ENCODE peak calls at places on chromosome 17, in seven cellular contexts. D, L, M, O, B, F and Q are unnamed samples.
A peak's percentile ranks its signal among the peaks of the same experiment; 100 is the strongest.

GRCh38 chr17:60443713-60444112 is 21.4 kb downstream of the CHCT1 start:
- DNase-seq in D (no peak), L (no peak), M (no peak), O (no peak), B (no peak), F (no peak), Q (no peak)

GRCh38 chr17:72342582-72343527 is 222.0 kb downstream of the SOX9 start:
- DNase-seq in D (no peak), L (no peak), M (peak; percentile 74), O (no peak), B (no peak), F (no peak), Q (no peak)

GRCh38 chr17:39979865-39980401 is 674 bp upstream of the PSMD3 start:
- DNase-seq in D (peak; percentile 19), L (peak; percentile 68), M (peak; percentile 66), O (no peak), B (no peak), F (peak; percentile 74), Q (no peak)

GRCh38 chr17:83178533-83179201 is 99.3 kb downstream of the METRNL start:
- DNase-seq in D (no peak), L (peak; percentile 28), M (no peak), O (no peak), B (peak; percentile 35), F (no peak), Q (no peak)

GRCh38 chr17:67629963-67630320 is 87.8 kb upstream of the NOL11 start:
- DNase-seq in D (peak; percentile 75), L (no peak), M (peak; percentile 45), O (no peak), B (no peak), F (peak; percentile 61), Q (peak; percentile 34)

GRCh38 chr17:63530557-63531021 is 7.4 kb downstream of the KCNH6 start:
- DNase-seq in D (no peak), L (no peak), M (no peak), O (no peak), B (no peak), F (no peak), Q (no peak)

GRCh38 chr17:43384476-43384862 is 14.3 kb upstream of the ARL4D start:
- DNase-seq in D (no peak), L (no peak), M (no peak), O (no peak), B (no peak), F (no peak), Q (no peak)

GRCh38 chr17:41589301-41589700 is 2.6 kb upstream of the KRT14 start:
- DNase-seq in D (no peak), L (no peak), M (peak; percentile 23), O (no peak), B (no peak), F (no peak), Q (no peak)

GRCh38 chr17:21001813-21002221 is 41.0 kb downstream of the USP22 start:
- DNase-seq in D (no peak), L (no peak), M (no peak), O (no peak), B (no peak), F (peak; percentile 16), Q (no peak)

GRCh38 chr17:38853292-38854219 is at the start of gene RPL23:
- DNase-seq in D (peak; percentile 97), L (peak; percentile 97), M (peak; percentile 99), O (peak; percentile 96), B (peak; percentile 90), F (peak; percentile 98), Q (peak; percentile 97)

GRCh38 chr17:21815352-21816063 is 123.2 kb downstream of the KCNJ18 start:
- DNase-seq in D (no peak), L (no peak), M (no peak), O (no peak), B (no peak), F (no peak), Q (no peak)

GRCh38 chr17:17042851-17043667 is 802 bp downstream of the MPRIP start:
- DNase-seq in D (peak; percentile 66), L (peak; percentile 49), M (peak; percentile 39), O (peak; percentile 20), B (no peak), F (peak; percentile 67), Q (peak; percentile 67)

GRCh38 chr17:62206550-62206949 is 141.5 kb upstream of the MED13 start:
- DNase-seq in D (no peak), L (no peak), M (no peak), O (no peak), B (no peak), F (peak; percentile 27), Q (no peak)

GRCh38 chr17:76578376-76578775 is 7.3 kb downstream of the ST6GALNAC2 start:
- DNase-seq in D (peak; percentile 44), L (no peak), M (no peak), O (no peak), B (no peak), F (no peak), Q (no peak)

GRCh38 chr17:51118330-51119195 is 2.1 kb downstream of the SPAG9 start:
- DNase-seq in D (no peak), L (no peak), M (no peak), O (no peak), B (no peak), F (no peak), Q (no peak)

GRCh38 chr17:12627776-12628491 is 37.8 kb upstream of the MYOCD start:
- DNase-seq in D (peak; percentile 83), L (no peak), M (peak; percentile 82), O (no peak), B (no peak), F (peak; percentile 89), Q (peak; percentile 90)

GRCh38 chr17:80425835-80426426 is 11.0 kb downstream of the ENDOV start:
- DNase-seq in D (no peak), L (no peak), M (no peak), O (no peak), B (no peak), F (no peak), Q (no peak)

GRCh38 chr17:55158439-55158838 is 106.3 kb upstream of the HLF start:
- DNase-seq in D (no peak), L (no peak), M (no peak), O (no peak), B (no peak), F (no peak), Q (peak; percentile 24)

GRCh38 chr17:80949451-80950421 is 41.9 kb upstream of the CHMP6 start:
- DNase-seq in D (no peak), L (peak; percentile 77), M (peak; percentile 30), O (no peak), B (no peak), F (no peak), Q (no peak)

GRCh38 chr17:8941520-8941919 is 24.0 kb downstream of the PIK3R5 start:
- DNase-seq in D (no peak), L (peak; percentile 30), M (no peak), O (no peak), B (no peak), F (no peak), Q (no peak)

GRCh38 chr17:47968836-47969235 is 2.1 kb upstream of the CDK5RAP3 start:
- DNase-seq in D (peak; percentile 45), L (no peak), M (no peak), O (no peak), B (no peak), F (peak; percentile 37), Q (no peak)

GRCh38 chr17:36901506-36901905 is 35.8 kb upstream of the LHX1 start:
- DNase-seq in D (peak; percentile 33), L (peak; percentile 83), M (peak; percentile 93), O (no peak), B (no peak), F (peak; percentile 48), Q (peak; percentile 55)

GRCh38 chr17:80414508-80414802 is 512 bp upstream of the ENDOV start:
- DNase-seq in D (no peak), L (peak; percentile 50), M (no peak), O (no peak), B (no peak), F (no peak), Q (no peak)

GRCh38 chr17:4256952-4257351 is 6.8 kb downstream of the ANKFY1 start:
- DNase-seq in D (no peak), L (no peak), M (no peak), O (no peak), B (no peak), F (no peak), Q (no peak)

GRCh38 chr17:77248216-77249054 is 107.7 kb downstream of the SEC14L1 start:
- DNase-seq in D (no peak), L (no peak), M (no peak), O (no peak), B (no peak), F (no peak), Q (no peak)

GRCh38 chr17:336110-337021 is 16.2 kb downstream of the RPH3AL start:
- DNase-seq in D (no peak), L (peak; percentile 34), M (peak; percentile 68), O (no peak), B (no peak), F (no peak), Q (no peak)
- H3K4me2 ChIP-seq in D (no peak overlapping the region), L (no peak overlapping the region), M (no peak overlapping the region), O (no peak overlapping the region), B (peak overlapping the region; percentile 14), F (no peak overlapping the region), Q (no peak overlapping the region)

GRCh38 chr17:2087597-2088211 is 32.8 kb downstream of the HIC1 start:
- DNase-seq in D (peak; percentile 12), L (no peak), M (no peak), O (no peak), B (no peak), F (peak; percentile 55), Q (peak; percentile 28)
- H3K4ac ChIP-seq in D (peak overlapping the region; percentile 98), L (no peak overlapping the region), M (no peak overlapping the region), O (no peak overlapping the region), B (no peak overlapping the region), F (peak overlapping the region; percentile 0), Q (no peak overlapping the region)

DNA sequence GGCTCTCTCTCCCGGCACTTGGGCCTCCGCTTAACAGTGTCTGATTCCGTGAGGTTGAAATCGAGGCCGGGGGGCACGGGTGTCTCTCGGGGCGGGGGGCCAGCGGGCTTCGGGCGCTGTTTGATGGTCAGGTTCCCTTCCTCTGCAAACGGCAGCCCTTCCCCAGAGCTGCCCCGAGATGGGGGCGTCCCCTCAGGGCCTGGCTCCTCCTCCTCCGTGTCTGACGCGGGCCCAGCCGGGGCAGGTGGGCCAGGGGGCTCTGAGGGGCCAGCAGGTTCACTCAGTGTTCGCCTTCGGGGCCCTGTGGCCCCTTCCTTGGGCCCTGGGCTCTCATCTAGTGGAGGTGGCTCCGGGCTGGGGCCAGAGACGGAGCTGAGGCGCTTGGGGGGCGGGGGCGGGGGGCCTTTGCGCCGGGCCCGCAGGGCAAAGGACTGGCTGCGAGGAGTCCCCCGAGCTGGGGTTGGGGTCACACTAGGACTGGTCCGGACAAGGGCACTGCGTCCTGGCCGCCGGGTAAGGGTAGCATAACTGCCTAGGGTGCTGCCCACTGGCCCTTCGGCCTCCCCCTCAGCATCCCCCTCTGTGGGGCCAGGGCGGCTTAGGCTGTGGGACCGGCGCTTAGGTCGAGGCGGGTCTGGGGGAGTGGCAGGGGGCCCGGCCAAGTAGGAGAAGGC is 13.1 kb downstream of the CASKIN2 start:
- DNase-seq in D (no peak), L (no peak), M (no peak), O (no peak), B (no peak), F (no peak), Q (no peak)
- H2BK5ac ChIP-seq in D (no peak overlapping the region), L (no peak overlapping the region), M (no peak overlapping the region), O (peak overlapping the region; percentile 39), B (no peak overlapping the region), F (no peak overlapping the region), Q (no peak overlapping the region)

DNA sequence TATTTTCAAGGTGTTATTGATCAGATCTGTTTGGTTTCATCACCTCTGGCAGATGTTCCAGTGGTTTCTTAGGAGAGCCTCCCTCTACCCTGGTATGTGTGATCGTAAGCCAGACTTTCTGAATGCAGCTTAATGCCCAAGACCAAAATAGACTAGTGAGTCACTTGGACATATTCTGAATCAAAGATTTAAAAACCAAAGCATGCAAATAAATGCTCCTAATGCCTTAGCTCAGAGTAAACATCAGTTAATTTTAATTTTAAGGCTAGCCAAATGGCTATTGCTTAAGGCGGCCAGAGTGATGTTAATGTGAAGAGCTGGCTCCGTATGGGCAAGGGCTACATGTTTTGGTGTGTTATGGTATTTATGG is 59.3 kb downstream of the MAP2K6 start:
- DNase-seq in D (peak; percentile 72), L (no peak), M (no peak), O (no peak), B (peak; percentile 4), F (peak; percentile 34), Q (no peak)
- H3K4me2 ChIP-seq in D (no peak overlapping the region), L (no peak overlapping the region), M (no peak overlapping the region), O (no peak overlapping the region), B (no peak overlapping the region), F (no peak overlapping the region), Q (no peak overlapping the region)